ENCODE peak calls at places on chromosomes 16 and 17, in five cellular contexts. H is LoVo; M is neural progenitor cell; G is effector CD4-positive, alpha-beta T cell; X is stimulated activated CD4-positive, alpha-beta T cell treated with anti-CD3 and anti-CD28 coated beads, Interleukin-1b, Interleukin-23, amount 100 ng/mL, for 1 hour. L is an unnamed sample.

GRCh38 chr17:14150604-14151003 is 81.3 kb downstream of the COX10 start:
- DNase-seq in X (no peak), M (no peak), H (no peak), G (no peak), L (peak)

GRCh38 chr17:74474043-74474792 is 7.8 kb downstream of the CD300A start:
- DNase-seq in X (no peak), H (no peak), G (no peak), M (no peak), L (no peak)

GRCh38 chr17:7261377-7262191 is 694 bp downstream of the CLDN7 start:
- DNase-seq in G (no peak), H (no peak), M (no peak), X (no peak), L (no peak)

GRCh38 chr17:21134559-21134958 is 7.8 kb downstream of the DHRS7B start:
- DNase-seq in M (no peak), G (no peak), H (no peak), X (no peak), L (no peak)

GRCh38 chr16:1127101-1127500 is 25.8 kb upstream of the CACNA1H start:
- DNase-seq in H (no peak), M (no peak), X (no peak), G (no peak), L (no peak)

GRCh38 chr16:65769776-65770438 is 596.6 kb upstream of the CDH5 start:
- DNase-seq in H (no peak), X (no peak), G (no peak), M (no peak), L (no peak)

GRCh38 chr17:7774037-7774659 is 56.6 kb downstream of the DNAH2 start:
- DNase-seq in X (no peak), G (no peak), H (peak), M (no peak), L (no peak)

GRCh38 chr17:38898812-38899348 is 26.5 kb upstream of the LASP1NB start:
- DNase-seq in G (peak), X (peak), H (no peak), M (no peak), L (peak)

GRCh38 chr17:50931003-50931878 is 65.1 kb upstream of the TOB1 start:
- DNase-seq in H (no peak), M (peak), G (peak), X (no peak), L (peak)

GRCh38 chr17:50565559-50566350 is 5.2 kb downstream of the CACNA1G start:
- DNase-seq in M (peak), G (no peak), X (no peak), H (no peak), L (no peak)

GRCh38 chr17:37301288-37301687 is 74.5 kb upstream of the C17orf78 start:
- DNase-seq in X (no peak), H (no peak), M (peak), G (no peak), L (peak)